ENCODE peak calls at places on chromosomes 4 and X, in ten cellular contexts. H, A, C, Z, S, W, O, E, X and F are unnamed samples.

GRCh38 chrX:84216406-84216805 is 28.4 kb upstream of the RPS6KA6 start:
- DNase-seq in H (no peak), A (no peak), C (no peak), Z (no peak), S (no peak), W (no peak), O (no peak), E (no peak), X (no peak), F (no peak)

GRCh38 chr4:41683321-41683720 is 65.2 kb downstream of the PHOX2B start:
- DNase-seq in H (no peak), A (no peak), C (no peak), Z (no peak), S (no peak), W (no peak), O (no peak), E (no peak), X (no peak), F (no peak)

GRCh38 chr4:180664766-180665368 is 1578.3 kb upstream of the TENM3 start:
- DNase-seq in H (no peak), A (peak; percentile 92), C (no peak), Z (peak; percentile 88), S (peak; percentile 25), W (peak; percentile 28), O (no peak), E (peak; percentile 93), X (peak; percentile 66), F (no peak)

GRCh38 chr4:152036626-152037025 is 275.8 kb upstream of the GATB start:
- DNase-seq in H (no peak), A (no peak), C (no peak), Z (no peak), S (no peak), W (no peak), O (no peak), E (no peak), X (no peak), F (no peak)

GRCh38 chr4:157025898-157026297 is 50.1 kb upstream of the GLRB start:
- DNase-seq in H (no peak), A (no peak), C (no peak), Z (no peak), S (no peak), W (no peak), O (no peak), E (no peak), X (no peak), F (no peak)

GRCh38 chrX:135649561-135649960 is 63.9 kb upstream of the CT45A1 start:
- DNase-seq in H (no peak), A (no peak), C (no peak), Z (no peak), S (no peak), W (no peak), O (no peak), E (no peak), X (no peak), F (no peak)

GRCh38 chrX:34778961-34779360 is 121.9 kb upstream of the TMEM47 start:
- DNase-seq in H (no peak), A (no peak), C (no peak), Z (no peak), S (no peak), W (no peak), O (no peak), E (peak; percentile 61), X (no peak), F (no peak)

GRCh38 chr4:61520688-61521160 is 320.6 kb downstream of the ADGRL3 start:
- DNase-seq in H (no peak), A (no peak), C (no peak), Z (peak; percentile 50), S (no peak), W (no peak), O (no peak), E (peak; percentile 5), X (no peak), F (no peak)

GRCh38 chrX:30798810-30799209 is 90.2 kb downstream of the TAB3 start:
- DNase-seq in H (no peak), A (no peak), C (no peak), Z (no peak), S (no peak), W (no peak), O (no peak), E (no peak), X (no peak), F (no peak)

GRCh38 chr4:116705466-116705865 is 379.9 kb downstream of the TRAM1L1 start:
- DNase-seq in H (no peak), A (no peak), C (no peak), Z (no peak), S (no peak), W (peak; percentile 19), O (no peak), E (no peak), X (no peak), F (no peak)

DNA sequence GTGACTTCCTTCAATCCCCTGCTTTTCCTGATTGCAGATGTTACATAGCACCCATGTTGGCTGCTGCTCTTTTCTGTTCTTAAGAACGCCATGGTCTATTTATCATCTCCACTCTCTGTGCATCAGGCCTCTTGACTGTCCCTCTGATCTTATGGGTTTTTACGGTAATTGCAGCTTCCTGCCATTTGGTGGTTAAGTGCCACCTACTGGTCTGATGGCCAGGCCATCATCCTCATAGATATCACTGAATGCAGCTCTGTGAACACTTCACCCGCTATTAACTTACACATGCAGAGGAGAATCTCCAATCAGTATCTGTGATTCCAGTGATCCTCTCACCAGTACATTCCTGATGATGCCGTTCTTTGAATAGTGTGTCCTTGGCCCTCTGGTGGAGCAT is 382.4 kb downstream of the TRAM1L1 start:
- DNase-seq in H (no peak), A (no peak), C (no peak), Z (peak; percentile 67), S (no peak), W (no peak), O (no peak), E (no peak), X (no peak), F (no peak)
- TF ChIP-seq CTCF in H (no peak), A (no peak), C (no peak), Z (peak; percentile 78), S (peak; percentile 12), W (peak; percentile 18), O (no peak), E (no peak), X (peak; percentile 54), F (no peak)

GRCh38 chr4:141229408-141230101 is 8.9 kb downstream of the ZNF330 start:
- DNase-seq in H (no peak), A (no peak), C (no peak), Z (no peak), S (no peak), W (no peak), O (no peak), E (no peak), X (no peak), F (no peak)
- H3K36me3 ChIP-seq in H (peaks cover 94% of the 10 kb centered on the region), A (peaks cover 3% of the 10 kb centered on the region), C (peaks cover 79% of the 10 kb centered on the region), Z (peaks cover 72% of the 10 kb centered on the region), S (no peaks in the 10 kb centered on the region), W (peaks cover 3% of the 10 kb centered on the region), O (no peaks in the 10 kb centered on the region), E (peaks cover 4% of the 10 kb centered on the region), X (peaks cover 1% of the 10 kb centered on the region), F (peaks cover 43% of the 10 kb centered on the region)

GRCh38 chr4:183354213-183354612 is 32.0 kb upstream of the CLDN24 start:
- DNase-seq in H (no peak), A (peak; percentile 22), C (no peak), Z (no peak), S (no peak), W (no peak), O (no peak), E (no peak), X (peak; percentile 32), F (no peak)

GRCh38 chr4:183353557-183353956 is 31.3 kb upstream of the CLDN24 start:
- DNase-seq in H (no peak), A (no peak), C (no peak), Z (no peak), S (no peak), W (no peak), O (no peak), E (no peak), X (peak; percentile 11), F (no peak)

GRCh38 chr4:183355405-183355804 is 33.2 kb upstream of the CLDN24 start:
- DNase-seq in H (no peak), A (no peak), C (no peak), Z (no peak), S (no peak), W (no peak), O (no peak), E (peak; percentile 81), X (no peak), F (no peak)

GRCh38 chr4:183350317-183351071 is 28.3 kb upstream of the CLDN24 start:
- DNase-seq in H (no peak), A (no peak), C (no peak), Z (no peak), S (no peak), W (no peak), O (no peak), E (no peak), X (no peak), F (no peak)

GRCh38 chr4:183352546-183352945 is 30.3 kb upstream of the CLDN24 start:
- DNase-seq in H (no peak), A (no peak), C (no peak), Z (no peak), S (no peak), W (no peak), O (no peak), E (no peak), X (no peak), F (no peak)
- H3K4me1 ChIP-seq in H (no peaks in the 10 kb centered on the region), A (no peaks in the 10 kb centered on the region), C (peaks cover 2% of the 10 kb centered on the region), Z (peaks cover 8% of the 10 kb centered on the region), S (no peaks in the 10 kb centered on the region), W (peaks cover 7% of the 10 kb centered on the region), O (peaks cover 34% of the 10 kb centered on the region), E (peaks cover 23% of the 10 kb centered on the region), X (peaks cover 14% of the 10 kb centered on the region), F (no peaks in the 10 kb centered on the region)

GRCh38 chr4:17578482-17578891 is 1.5 kb downstream of the LAP3 start:
- DNase-seq in H (no peak), A (no peak), C (no peak), Z (no peak), S (peak; percentile 34), W (no peak), O (no peak), E (peak; percentile 9), X (no peak), F (no peak)

GRCh38 chr4:17574206-17574605 is 2.8 kb upstream of the LAP3 start:
- DNase-seq in H (no peak), A (no peak), C (no peak), Z (no peak), S (no peak), W (no peak), O (no peak), E (no peak), X (no peak), F (no peak)

GRCh38 chr4:17577660-17578481 is 873 bp downstream of the LAP3 start:
- DNase-seq in H (peak; percentile 42), A (peak; percentile 61), C (peak; percentile 77), Z (peak; percentile 61), S (no peak), W (peak; percentile 47), O (no peak), E (peak; percentile 23), X (peak; percentile 42), F (peak; percentile 15)

GRCh38 chr4:17580969-17581368 is 4.0 kb downstream of the LAP3 start:
- DNase-seq in H (no peak), A (no peak), C (no peak), Z (no peak), S (no peak), W (no peak), O (no peak), E (peak; percentile 28), X (no peak), F (no peak)

GRCh38 chr4:17576932-17577659 is at the start of gene LAP3:
- DNase-seq in H (peak; percentile 98), A (peak; percentile 98), C (peak; percentile 98), Z (peak; percentile 99), S (peak; percentile 91), W (peak; percentile 98), O (peak; percentile 84), E (peak; percentile 95), X (peak; percentile 96), F (peak; percentile 87)
- TF ChIP-seq CTCF in H (no peak), A (no peak), C (no peak), Z (no peak), S (no peak), W (no peak), O (no peak), E (no peak), X (no peak), F (no peak)